ENCODE peak calls at places on chromosomes 12 and 14, in four cellular contexts. N is NCI-H1930, W is GM19239, J is trophoblast cell. B is an unnamed sample.

GRCh38 chr12:42684171-42685071 is 94.9 kb upstream of the PRICKLE1 start:
- DNase-seq in N (no peak), J (peak; percentile 43), W (no peak), B (no peak)

GRCh38 chr14:101893759-101894158 is 70.6 kb upstream of the DYNC1H1 start:
- DNase-seq in W (no peak), N (no peak), J (no peak), B (no peak)

GRCh38 chr14:67392728-67393314 is 19.1 kb downstream of the PLEK2 start:
- DNase-seq in W (no peak), N (no peak), J (no peak), B (no peak)

GRCh38 chr12:20368653-20369163 is 371 bp downstream of the PDE3A start:
- DNase-seq in J (peak; percentile 15), W (no peak), N (no peak), B (no peak)

GRCh38 chr12:94621662-94622359 is 28.5 kb downstream of the TMCC3 start:
- DNase-seq in J (peak; percentile 36), W (peak; percentile 52), N (no peak), B (no peak)

GRCh38 chr14:105019861-105020814 is 745 bp downstream of the CDCA4 start:
- DNase-seq in W (no peak), N (no peak), J (peak; percentile 58), B (no peak)

GRCh38 chr14:90677484-90678045 is 138.7 kb downstream of the TTC7B start:
- DNase-seq in N (no peak), J (peak; percentile 7), W (no peak), B (no peak)

GRCh38 chr12:89663577-89664357 is 44.9 kb downstream of the ATP2B1 start:
- DNase-seq in N (no peak), J (peak; percentile 77), W (no peak), B (no peak)

GRCh38 chr12:96445743-96446655 is 43.4 kb upstream of the CFAP54 start:
- DNase-seq in J (peak; percentile 46), N (no peak), W (peak; percentile 23), B (no peak)

GRCh38 chr12:115322275-115322674 is 638.3 kb upstream of the TBX3 start:
- DNase-seq in W (peak; percentile 2), N (no peak), J (no peak), B (no peak)

GRCh38 chr14:23094666-23095195 is at the start of gene ACIN1:
- DNase-seq in J (peak; percentile 77), W (no peak), N (no peak), B (no peak)

GRCh38 chr14:29236848-29237247 is 470.3 kb downstream of the FOXG1 start:
- DNase-seq in J (peak; percentile 28), N (no peak), W (no peak), B (no peak)

GRCh38 chr12:105190530-105190929 is 45.4 kb downstream of the APPL2 start:
- DNase-seq in N (no peak), J (no peak), W (no peak), B (no peak)

GRCh38 chr12:108526482-108527234 is 11.6 kb downstream of the FICD start:
- DNase-seq in J (no peak), W (no peak), N (no peak), B (no peak)

GRCh38 chr12:81022531-81022930 is 55.3 kb upstream of the ACSS3 start:
- DNase-seq in N (no peak), W (no peak), J (no peak), B (no peak)

GRCh38 chr12:41919526-41920305 is 225.0 kb downstream of the GXYLT1 start:
- DNase-seq in W (no peak), N (peak; percentile 100), J (no peak), B (peak; percentile 77)

GRCh38 chr14:102020058-102020971 is 55.9 kb downstream of the DYNC1H1 start:
- DNase-seq in W (no peak), J (peak; percentile 52), N (no peak), B (no peak)

GRCh38 chr14:54713364-54713763 is 146.4 kb downstream of the SAMD4A start:
- DNase-seq in J (no peak), W (no peak), N (no peak), B (no peak)

GRCh38 chr14:64337901-64338615 is 43.9 kb upstream of the ESR2 start:
- DNase-seq in J (peak; percentile 87), N (peak; percentile 75), W (no peak), B (peak; percentile 94)

GRCh38 chr12:23204933-23205778 is 580.2 kb downstream of the ETNK1 start:
- DNase-seq in N (peak; percentile 42), W (peak; percentile 33), J (peak; percentile 73), B (peak; percentile 15)

GRCh38 chr12:11543513-11544168 is 105.8 kb upstream of the ETV6 start:
- DNase-seq in J (no peak), N (no peak), W (no peak), B (no peak)

GRCh38 chr12:120321382-120322202 is 6.0 kb downstream of the PLA2G1B start:
- DNase-seq in J (no peak), N (no peak), W (no peak), B (no peak)

GRCh38 chr12:20457582-20457981 is 89.2 kb downstream of the PDE3A start:
- DNase-seq in N (no peak), J (no peak), W (no peak), B (no peak)